ENCODE peak calls at places on chromosomes 16 and 17, in eight cellular contexts. J, B, I, G, R, D, E and K are unnamed samples.

GRCh38 chr16:77679901-77680300 is 42.4 kb upstream of the NUDT7 start:
- DNase-seq in I (no peak), J (peak; percentile 14), D (no peak), E (no peak), B (peak; percentile 41), G (peak; percentile 5), R (no peak), K (no peak)

GRCh38 chr16:81823111-81823510 is 44.0 kb downstream of the PLCG2 start:
- DNase-seq in J (no peak), E (no peak), R (no peak), I (no peak), G (no peak), B (no peak), D (no peak), K (peak; percentile 28)

GRCh38 chr16:83315271-83315670 is 492.5 kb upstream of the HSBP1 start:
- DNase-seq in R (no peak), G (no peak), B (peak; percentile 59), I (no peak), E (no peak), D (no peak), J (no peak), K (no peak)

GRCh38 chr17:76329664-76330063 is 21.6 kb upstream of the QRICH2 start:
- DNase-seq in D (no peak), R (no peak), J (no peak), G (no peak), I (no peak), B (no peak), E (no peak), K (no peak)

GRCh38 chr17:29628619-29629018 is 5.9 kb upstream of the CORO6 start:
- DNase-seq in I (no peak), R (no peak), B (no peak), J (no peak), E (no peak), G (no peak), D (no peak), K (no peak)

GRCh38 chr16:73053379-73054130 is 5.6 kb upstream of the ZFHX3 start:
- DNase-seq in D (no peak), I (no peak), E (no peak), R (no peak), G (peak; percentile 85), B (peak; percentile 83), J (peak; percentile 94), K (no peak)

GRCh38 chr17:21194688-21195087 is 19.3 kb downstream of the TMEM11 start:
- DNase-seq in E (no peak), I (no peak), D (no peak), R (no peak), G (peak; percentile 28), B (peak; percentile 12), J (no peak), K (no peak)

GRCh38 chr16:84058211-84058610 is 15.6 kb upstream of the SLC38A8 start:
- DNase-seq in E (no peak), D (no peak), J (no peak), R (no peak), I (no peak), B (no peak), G (no peak), K (no peak)

GRCh38 chr16:87834668-87835473 is 34.4 kb downstream of the SLC7A5 start:
- DNase-seq in I (no peak), D (no peak), B (peak; percentile 78), G (peak; percentile 25), J (peak; percentile 81), R (no peak), E (no peak), K (no peak)

GRCh38 chr17:45289316-45290268 is 27.2 kb downstream of the MAP3K14 start:
- DNase-seq in D (no peak), E (no peak), R (no peak), J (no peak), I (no peak), G (no peak), B (no peak), K (no peak)

GRCh38 chr17:11999715-12000114 is 2.4 kb upstream of the ZNF18 start:
- DNase-seq in J (no peak), D (no peak), R (no peak), B (peak; percentile 11), E (no peak), I (no peak), G (no peak), K (no peak)

GRCh38 chr17:66737524-66737923 is 97.4 kb upstream of the CACNG5 start:
- DNase-seq in G (no peak), R (no peak), E (no peak), B (peak; percentile 72), D (no peak), J (no peak), I (peak; percentile 21), K (no peak)

GRCh38 chr17:9371019-9371418 is 204.6 kb downstream of the STX8 start:
- DNase-seq in I (no peak), R (no peak), D (no peak), B (peak; percentile 94), J (peak; percentile 86), G (peak; percentile 84), E (no peak), K (no peak)

GRCh38 chr17:14282700-14283099 is 18.2 kb upstream of the HS3ST3B1 start:
- DNase-seq in B (no peak), E (no peak), D (no peak), R (no peak), I (no peak), J (no peak), G (no peak), K (no peak)

GRCh38 chr17:40949406-40949805 is 12.0 kb upstream of the KRT23 start:
- DNase-seq in G (no peak), I (peak; percentile 18), D (no peak), B (no peak), R (no peak), E (no peak), J (no peak), K (no peak)

GRCh38 chr16:47731252-47731651 is 270.1 kb downstream of the PHKB start:
- DNase-seq in R (no peak), E (no peak), I (no peak), D (no peak), B (peak; percentile 98), G (peak; percentile 88), J (no peak), K (no peak)

GRCh38 chr17:35743911-35744328 is 9.1 kb downstream of the GAS2L2 start:
- DNase-seq in G (peak; percentile 38), I (no peak), D (no peak), E (no peak), J (peak; percentile 49), B (peak; percentile 40), R (no peak), K (no peak)

GRCh38 chr17:34519286-34519685 is 60.1 kb upstream of the TMEM132E start:
- DNase-seq in R (no peak), J (peak; percentile 21), G (no peak), I (peak; percentile 54), E (no peak), D (no peak), B (peak; percentile 6), K (no peak)

GRCh38 chr17:22512506-22512905 is 820.2 kb downstream of the KCNJ18 start:
- DNase-seq in I (no peak), R (no peak), G (no peak), D (no peak), B (no peak), J (no peak), E (no peak), K (no peak)

GRCh38 chr16:64426131-64426666 is 695.7 kb downstream of the CDH11 start:
- DNase-seq in R (no peak), G (no peak), I (no peak), J (no peak), D (no peak), E (no peak), B (no peak), K (no peak)

GRCh38 chr16:50209548-50210265 is 56.6 kb downstream of the TENT4B start:
- DNase-seq in I (no peak), B (no peak), J (no peak), D (no peak), R (no peak), G (peak; percentile 46), E (no peak), K (peak; percentile 42)

GRCh38 chr17:81884968-81885367 is 6.4 kb downstream of the ALYREF start:
- DNase-seq in G (no peak), D (no peak), I (no peak), B (no peak), R (no peak), E (no peak), J (no peak), K (no peak)

GRCh38 chr17:35536664-35537160 is 766 bp downstream of the SLFN12L start:
- DNase-seq in R (no peak), B (peak; percentile 8), G (no peak), J (no peak), D (peak; percentile 25), E (no peak), I (no peak), K (no peak)